ENCODE peak calls at places on chromosomes 7 and 10, in six cellular contexts. U is ecto neural progenitor cell, R is mucosa of descending colon, Z is HS-27A, O is left ventricle myocardium inferior, H is myocyte. M is an unnamed sample.

GRCh38 chr7:23383225-23383624 is 84.1 kb downstream of the MALSU1 start:
- DNase-seq in U (no peak), R (no peak), Z (no peak), O (no peak), H (peak), M (no peak)

GRCh38 chr7:91089382-91089963 is 174.8 kb upstream of the FZD1 start:
- DNase-seq in U (no peak), R (no peak), Z (no peak), O (no peak), H (peak), M (peak)

GRCh38 chr10:24091294-24091693 is 117.6 kb upstream of the KIAA1217 start:
- DNase-seq in U (no peak), R (no peak), Z (no peak), O (no peak), H (no peak), M (peak)

GRCh38 chr7:130345106-130345505 is 490 bp downstream of the CPA5 start:
- DNase-seq in U (no peak), R (no peak), Z (no peak), O (no peak), H (peak), M (peak)

GRCh38 chr10:78424721-78425120 is 391.1 kb downstream of the RPS24 start:
- DNase-seq in U (no peak), R (no peak), Z (no peak), O (no peak), H (no peak), M (peak)

GRCh38 chr10:106023329-106023728 is 1141.2 kb downstream of the SORCS1 start:
- DNase-seq in U (no peak), R (no peak), Z (no peak), O (no peak), H (no peak), M (no peak)

GRCh38 chr7:148772297-148773089 is 73.8 kb downstream of the CUL1 start:
- DNase-seq in U (no peak), R (no peak), Z (peak), O (no peak), H (peak), M (peak)

GRCh38 chr7:5450549-5451327 is 27.1 kb upstream of the TNRC18 start:
- DNase-seq in U (peak), R (peak), Z (no peak), O (peak), H (peak), M (peak)

GRCh38 chr10:112519129-112519761 is 72.2 kb downstream of the VTI1A start:
- DNase-seq in U (no peak), R (no peak), Z (no peak), O (no peak), H (no peak), M (no peak)

GRCh38 chr10:115118346-115118745 is 25.2 kb downstream of the ATRNL1 start:
- DNase-seq in U (no peak), R (no peak), Z (no peak), O (no peak), H (no peak), M (no peak)

GRCh38 chr7:133051066-133051465 is 30.8 kb downstream of the CHCHD3 start:
- DNase-seq in U (no peak), R (no peak), Z (no peak), O (no peak), H (peak), M (no peak)

GRCh38 chr7:26346611-26347200 is 55.0 kb downstream of the SNX10 start:
- DNase-seq in U (no peak), R (peak), Z (no peak), O (no peak), H (no peak), M (no peak)

GRCh38 chr7:133744451-133744850 is 382.7 kb upstream of the LRGUK start:
- DNase-seq in U (no peak), R (no peak), Z (no peak), O (no peak), H (no peak), M (no peak)

GRCh38 chr7:98556288-98556687 is 60.8 kb upstream of the NPTX2 start:
- DNase-seq in U (no peak), R (no peak), Z (no peak), O (no peak), H (peak), M (no peak)

GRCh38 chr7:23531794-23532489 is at the start of gene TRA2A:
- DNase-seq in U (peak), R (peak), Z (peak), O (peak), H (peak), M (peak)

GRCh38 chr7:105860793-105861192 is 15.6 kb downstream of the ATXN7L1 start:
- DNase-seq in U (no peak), R (no peak), Z (no peak), O (no peak), H (no peak), M (no peak)

GRCh38 chr7:114620208-114620607 is 205.6 kb downstream of the FOXP2 start:
- DNase-seq in U (no peak), R (no peak), Z (no peak), O (no peak), H (no peak), M (no peak)

GRCh38 chr7:114152314-114152938 is 233.6 kb upstream of the PPP1R3A start:
- DNase-seq in U (no peak), R (no peak), Z (no peak), O (no peak), H (no peak), M (no peak)

GRCh38 chr10:30396708-30397107 is 37.3 kb upstream of the MAP3K8 start:
- DNase-seq in U (no peak), R (no peak), Z (no peak), O (no peak), H (no peak), M (no peak)

GRCh38 chr7:20991544-20991943 is 204.9 kb upstream of the SP8 start:
- DNase-seq in U (no peak), R (no peak), Z (no peak), O (no peak), H (no peak), M (no peak)

GRCh38 chr10:109741712-109742111 is 181.6 kb downstream of the XPNPEP1 start:
- DNase-seq in U (no peak), R (no peak), Z (no peak), O (no peak), H (no peak), M (no peak)

GRCh38 chr7:86904949-86905834 is 154.3 kb downstream of the ELAPOR2 start:
- DNase-seq in U (no peak), R (no peak), Z (no peak), O (no peak), H (peak), M (peak)

GRCh38 chr7:32066441-32066840 is 3.8 kb downstream of the PDE1C start:
- DNase-seq in U (no peak), R (no peak), Z (no peak), O (no peak), H (no peak), M (no peak)

GRCh38 chr10:77643795-77644468 is 6.3 kb upstream of the KCNMA1 start:
- DNase-seq in U (peak), R (no peak), Z (no peak), O (no peak), H (peak), M (peak)

GRCh38 chr7:108045154-108045553 is 42.2 kb upstream of the LAMB1 start:
- DNase-seq in U (no peak), R (no peak), Z (no peak), O (no peak), H (peak), M (peak)

GRCh38 chr7:130881091-130881798 is 147.2 kb upstream of the KLF14 start:
- DNase-seq in U (no peak), R (no peak), Z (no peak), O (no peak), H (no peak), M (peak)

M was measured in A673.